ENCODE peak calls at places on chromosomes 4 and X, in five cellular contexts. Y, Q, E, X and Z are unnamed samples.

GRCh38 chrX:48961585-48962091 is 4.2 kb upstream of the OTUD5 start:
- DNase-seq in Y (no peak), Q (no peak), E (no peak), X (no peak), Z (peak; percentile 57)

GRCh38 chr4:3717241-3717640 is 48.9 kb upstream of the ADRA2C start:
- DNase-seq in Y (no peak), Q (no peak), E (peak; percentile 47), X (no peak), Z (no peak)

GRCh38 chr4:120918092-120918491 is 4.4 kb downstream of the PRDM5 start:
- DNase-seq in Y (no peak), Q (no peak), E (no peak), X (no peak), Z (no peak)

GRCh38 chr4:78938474-78938867 is 767 bp downstream of the PAQR3 start:
- DNase-seq in Y (no peak), Q (no peak), E (no peak), X (no peak), Z (no peak)

GRCh38 chr4:68718447-68719074 is 48.1 kb upstream of the UGT2B15 start:
- DNase-seq in Y (no peak), Q (no peak), E (no peak), X (no peak), Z (no peak)

GRCh38 chr4:18020145-18020670 is 1.3 kb downstream of the LCORL start:
- DNase-seq in Y (peak; percentile 14), Q (no peak), E (no peak), X (no peak), Z (peak; percentile 21)

GRCh38 chr4:144594471-144594986 is 51.4 kb upstream of the HHIP start:
- DNase-seq in Y (no peak), Q (no peak), E (no peak), X (no peak), Z (no peak)

GRCh38 chr4:123244233-123244632 is 152.4 kb upstream of the SPRY1 start:
- DNase-seq in Y (peak; percentile 14), Q (no peak), E (peak; percentile 72), X (no peak), Z (no peak)

GRCh38 chr4:130092187-130093015 is 996.4 kb downstream of the C4orf33 start:
- DNase-seq in Y (no peak), Q (no peak), E (no peak), X (no peak), Z (no peak)

GRCh38 chr4:181896609-181897008 is 346.6 kb upstream of the TENM3 start:
- DNase-seq in Y (no peak), Q (no peak), E (no peak), X (no peak), Z (no peak)

GRCh38 chr4:26452565-26453531 is 37.4 kb downstream of the CCKAR start:
- DNase-seq in Y (no peak), Q (no peak), E (no peak), X (no peak), Z (no peak)

GRCh38 chr4:78688385-78688784 is 87.8 kb upstream of the BMP2K start:
- DNase-seq in Y (no peak), Q (no peak), E (no peak), X (no peak), Z (no peak)

GRCh38 chr4:17155486-17155885 is 257.0 kb upstream of the LDB2 start:
- DNase-seq in Y (no peak), Q (no peak), E (no peak), X (no peak), Z (no peak)

GRCh38 chr4:111501946-111502345 is 643.3 kb upstream of the FAM241A start:
- DNase-seq in Y (no peak), Q (no peak), E (no peak), X (no peak), Z (no peak)

GRCh38 chr4:123381996-123382395 is 14.6 kb upstream of the SPRY1 start:
- DNase-seq in Y (no peak), Q (no peak), E (no peak), X (no peak), Z (no peak)

GRCh38 chr4:145779319-145779801 is 99.4 kb downstream of the C4orf51 start:
- DNase-seq in Y (no peak), Q (no peak), E (no peak), X (no peak), Z (no peak)

GRCh38 chr4:120692964-120693363 is 229.6 kb downstream of the PRDM5 start:
- DNase-seq in Y (peak; percentile 46), Q (no peak), E (no peak), X (no peak), Z (no peak)

GRCh38 chr4:119039779-119040178 is 95.9 kb upstream of the MYOZ2 start:
- DNase-seq in Y (no peak), Q (no peak), E (no peak), X (no peak), Z (no peak)

GRCh38 chr4:169037491-169037890 is 27.4 kb upstream of the CBR4 start:
- DNase-seq in Y (no peak), Q (no peak), E (no peak), X (no peak), Z (no peak)

GRCh38 chr4:57425610-57426009 is 315.4 kb upstream of the IGFBP7 start:
- DNase-seq in Y (no peak), Q (no peak), E (no peak), X (no peak), Z (no peak)

GRCh38 chr4:114780205-114780604 is 181.6 kb downstream of the UGT8 start:
- DNase-seq in Y (no peak), Q (no peak), E (no peak), X (no peak), Z (no peak)

GRCh38 chrX:50202539-50202938 is 1.7 kb upstream of the AKAP4 start:
- DNase-seq in Y (no peak), Q (no peak), E (no peak), X (no peak), Z (no peak)

GRCh38 chrX:46376246-46376885 is 168.9 kb downstream of the ZNF674 start:
- DNase-seq in Y (peak; percentile 48), Q (no peak), E (no peak), X (peak; percentile 0), Z (no peak)

GRCh38 chr4:41750624-41751324 is 2.2 kb upstream of the PHOX2B start:
- DNase-seq in Y (no peak), Q (no peak), E (no peak), X (no peak), Z (no peak)